ENCODE peak calls at places on chromosome 7, in six cellular contexts. J, P, E, C, K and B are unnamed samples.

GRCh38 chr7:4556868-4557620 is 125.1 kb upstream of the FOXK1 start:
- DNase-seq in J (peak; percentile 32), P (no peak), E (no peak), C (no peak), K (no peak), B (no peak)

GRCh38 chr7:53504914-53505313 is 469.5 kb downstream of the POM121L12 start:
- DNase-seq in J (no peak), P (no peak), E (no peak), C (no peak), K (no peak), B (no peak)

GRCh38 chr7:74483402-74484336 is 30.0 kb downstream of the GTF2IRD1 start:
- DNase-seq in J (no peak), P (no peak), E (peak; percentile 27), C (no peak), K (peak; percentile 92), B (no peak)

GRCh38 chr7:4006687-4007086 is 675.4 kb upstream of the FOXK1 start:
- DNase-seq in J (peak; percentile 77), P (no peak), E (peak; percentile 82), C (no peak), K (no peak), B (no peak)

GRCh38 chr7:17207220-17207619 is 91.2 kb upstream of the AHR start:
- DNase-seq in J (no peak), P (no peak), E (no peak), C (no peak), K (no peak), B (no peak)

GRCh38 chr7:112995091-112995824 is 91.4 kb downstream of the GPR85 start:
- DNase-seq in J (no peak), P (no peak), E (no peak), C (no peak), K (no peak), B (no peak)

GRCh38 chr7:43028106-43028505 is 84.3 kb upstream of the HECW1 start:
- DNase-seq in J (no peak), P (no peak), E (no peak), C (no peak), K (no peak), B (no peak)

GRCh38 chr7:132061931-132062330 is 505.5 kb upstream of the PODXL start:
- DNase-seq in J (no peak), P (no peak), E (no peak), C (no peak), K (no peak), B (no peak)

GRCh38 chr7:17041324-17041723 is 159.5 kb upstream of the AGR3 start:
- DNase-seq in J (no peak), P (no peak), E (no peak), C (no peak), K (no peak), B (no peak)

GRCh38 chr7:157233677-157234076 is 95.0 kb downstream of the UBE3C start:
- DNase-seq in J (no peak), P (no peak), E (no peak), C (no peak), K (no peak), B (no peak)

GRCh38 chr7:137755846-137756685 is 90.7 kb downstream of the DGKI start:
- DNase-seq in J (no peak), P (no peak), E (no peak), C (no peak), K (no peak), B (no peak)

GRCh38 chr7:103905997-103906396 is 83.5 kb downstream of the RELN start:
- DNase-seq in J (no peak), P (no peak), E (no peak), C (no peak), K (no peak), B (no peak)

GRCh38 chr7:116431783-116432182 is 67.8 kb upstream of the CAV2 start:
- DNase-seq in J (no peak), P (no peak), E (no peak), C (no peak), K (no peak), B (no peak)

GRCh38 chr7:74501298-74501697 is 47.6 kb downstream of the GTF2IRD1 start:
- DNase-seq in J (peak; percentile 70), P (no peak), E (no peak), C (no peak), K (peak; percentile 93), B (no peak)

GRCh38 chr7:139321071-139321745 is 19.9 kb upstream of the FMC1 start:
- DNase-seq in J (no peak), P (no peak), E (peak; percentile 43), C (no peak), K (no peak), B (no peak)

GRCh38 chr7:18570890-18571478 is 75.4 kb downstream of the HDAC9 start:
- DNase-seq in J (peak; percentile 32), P (no peak), E (peak; percentile 40), C (peak; percentile 31), K (no peak), B (no peak)

GRCh38 chr7:2639994-2640830 is 8.4 kb downstream of the TTYH3 start:
- DNase-seq in J (peak; percentile 51), P (no peak), E (no peak), C (no peak), K (peak; percentile 96), B (no peak)

GRCh38 chr7:38973760-38974159 is 3.9 kb upstream of the POU6F2 start:
- DNase-seq in J (no peak), P (no peak), E (no peak), C (no peak), K (no peak), B (no peak)

GRCh38 chr7:159086301-159086925 is 58.3 kb downstream of the VIPR2 start:
- DNase-seq in J (no peak), P (no peak), E (no peak), C (no peak), K (no peak), B (no peak)

GRCh38 chr7:68143345-68143744 is 1146.7 kb downstream of the TYW1 start:
- DNase-seq in J (no peak), P (no peak), E (no peak), C (no peak), K (no peak), B (no peak)

GRCh38 chr7:92749832-92750231 is 86.5 kb downstream of the CDK6 start:
- DNase-seq in J (no peak), P (no peak), E (no peak), C (no peak), K (no peak), B (no peak)

GRCh38 chr7:48280100-48280499 is 108.8 kb downstream of the ABCA13 start:
- DNase-seq in J (no peak), P (no peak), E (no peak), C (no peak), K (no peak), B (no peak)

GRCh38 chr7:91492773-91493172 is 228.5 kb downstream of the FZD1 start:
- DNase-seq in J (no peak), P (no peak), E (no peak), C (no peak), K (no peak), B (no peak)

DNA sequence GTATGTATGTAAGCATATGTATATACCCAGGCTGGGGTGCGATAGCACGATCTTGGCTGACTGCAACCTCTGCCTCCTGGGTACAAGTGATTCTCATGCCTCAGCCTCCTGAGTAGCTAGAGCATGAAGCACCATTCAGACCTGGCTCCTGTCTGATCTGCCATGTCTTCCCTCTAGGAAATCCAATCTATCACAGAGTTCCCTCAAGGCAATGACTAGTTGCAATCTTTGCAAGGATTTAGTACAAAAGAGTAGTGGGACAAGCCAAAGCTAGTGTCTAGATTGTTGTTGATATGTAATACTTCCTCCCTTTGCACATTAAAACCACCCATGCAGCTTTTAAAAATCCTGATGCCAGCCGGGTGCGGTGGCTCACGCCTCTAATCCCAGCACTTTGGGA is 60.5 kb upstream of the PRKAR2B start:
- DNase-seq in J (no peak), P (no peak), E (no peak), C (no peak), K (no peak), B (no peak)
- H3K27ac ChIP-seq in J (no peak overlapping the region), P (no peak overlapping the region), E (no peak overlapping the region), C (no peak overlapping the region), K (no peak overlapping the region), B (no peak overlapping the region)

GRCh38 chr7:148884299-148885022 is 370 bp upstream of the EZH2 start:
- DNase-seq in J (peak; percentile 92), P (peak; percentile 48), E (peak; percentile 97), C (peak; percentile 74), K (peak; percentile 90), B (peak; percentile 41)
- H3K4me3 ChIP-seq in J (peak overlapping the region; percentile 89), P (peak overlapping the region; percentile 84), E (peak overlapping the region; percentile 98), C (peak overlapping the region; percentile 69), K (peak overlapping the region; percentile 95), B (peak overlapping the region; percentile 98)

GRCh38 chr7:84042110-84042539 is 152.5 kb downstream of the SEMA3A start:
- DNase-seq in J (no peak), P (no peak), E (no peak), C (peak; percentile 36), K (no peak), B (no peak)

GRCh38 chr7:84043661-84044191 is 150.9 kb downstream of the SEMA3A start:
- DNase-seq in J (no peak), P (no peak), E (no peak), C (no peak), K (no peak), B (no peak)

GRCh38 chr7:84041649-84042048 is 152.9 kb downstream of the SEMA3A start:
- DNase-seq in J (no peak), P (no peak), E (no peak), C (no peak), K (no peak), B (no peak)

GRCh38 chr7:84039432-84039831 is 155.2 kb downstream of the SEMA3A start:
- DNase-seq in J (no peak), P (no peak), E (no peak), C (no peak), K (no peak), B (no peak)

DNA sequence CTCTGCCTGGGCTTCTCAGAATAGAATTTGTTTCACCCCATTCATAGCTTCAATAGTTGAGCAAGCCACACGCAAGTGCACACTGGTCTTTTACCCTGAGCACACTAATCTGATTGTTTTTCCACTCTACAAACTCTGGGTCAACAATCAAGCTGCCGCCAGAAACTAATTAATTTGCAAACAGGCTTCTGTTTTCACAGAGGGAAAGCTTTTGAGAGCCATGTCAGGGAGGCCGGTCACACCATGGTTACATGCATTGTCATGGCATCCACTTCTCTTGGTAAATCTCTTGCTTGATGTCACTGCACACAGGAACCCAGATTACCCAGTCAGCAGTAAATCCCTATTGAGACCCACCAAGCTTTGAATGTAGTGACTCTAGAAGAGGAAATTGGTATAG is 154.2 kb downstream of the SEMA3A start:
- DNase-seq in J (no peak), P (no peak), E (no peak), C (no peak), K (no peak), B (no peak)
- H3K27ac ChIP-seq in J (no peak overlapping the region), P (no peak overlapping the region), E (no peak overlapping the region), C (no peak overlapping the region), K (no peak overlapping the region), B (no peak overlapping the region)

DNA sequence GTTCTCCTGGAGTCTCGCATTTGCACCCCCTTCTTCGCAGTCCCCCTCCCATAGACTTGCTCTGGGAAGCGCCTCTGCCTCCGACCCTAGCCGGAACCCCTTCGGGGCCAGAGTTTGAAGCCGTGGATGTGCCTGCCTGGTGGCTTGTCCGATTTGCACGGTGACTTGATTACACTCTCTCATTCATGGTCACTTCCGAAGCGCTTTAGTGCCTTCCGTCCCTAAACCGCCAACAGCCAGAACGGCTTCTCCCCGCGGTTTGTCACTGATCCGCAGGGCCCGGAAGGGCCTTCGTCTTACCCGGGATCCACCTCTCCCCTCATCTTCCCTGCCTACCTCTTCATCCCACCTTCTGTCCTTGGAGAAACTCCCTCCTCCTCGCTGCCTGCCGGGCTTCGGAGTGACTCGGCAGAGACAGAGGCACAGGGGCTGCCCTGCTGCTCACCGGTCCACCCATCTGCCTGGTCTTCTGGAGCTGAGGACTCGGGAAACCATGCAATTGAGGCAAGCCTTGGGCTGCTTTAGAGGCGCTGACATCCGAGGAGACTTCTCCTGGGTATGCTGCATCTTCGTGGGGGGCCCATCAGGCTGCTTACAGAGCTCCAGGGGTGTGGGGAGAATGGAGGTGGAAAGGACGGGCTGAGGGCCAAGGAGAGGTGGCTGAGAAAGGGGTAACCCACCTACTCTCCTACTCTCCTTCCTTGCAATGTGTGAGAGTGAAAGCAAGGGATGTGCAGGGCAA is 847 bp upstream of the HOXA11 start:
- DNase-seq in J (no peak), P (no peak), E (no peak), C (no peak), K (no peak), B (no peak)
- H3K4me3 ChIP-seq in J (peak overlapping the region; percentile 90), P (no peak overlapping the region), E (peak overlapping the region; percentile 46), C (no peak overlapping the region), K (no peak overlapping the region), B (peak overlapping the region; percentile 68)